ENCODE peak calls at places on chromosomes 12 and 14, in five cellular contexts. S, B, R, F and C are unnamed samples.
A peak's percentile ranks its signal among the peaks of the same experiment; 100 is the strongest.

GRCh38 chr12:20490213-20490612 is 121.9 kb downstream of the PDE3A start:
- DNase-seq in B (peak; percentile 60), F (no peak), S (no peak), R (no peak), C (no peak)

GRCh38 chr14:102222751-102223150 is 82.2 kb downstream of the MOK start:
- DNase-seq in B (no peak), R (no peak), S (no peak), F (no peak), C (no peak)

GRCh38 chr12:1936406-1937320 is 18.2 kb upstream of the CACNA2D4 start:
- DNase-seq in R (no peak), S (peak; percentile 97), B (peak; percentile 27), F (no peak), C (no peak)

GRCh38 chr14:57046175-57046574 is 222.5 kb downstream of the EXOC5 start:
- DNase-seq in S (no peak), B (no peak), F (no peak), R (no peak), C (no peak)

GRCh38 chr12:52395761-52396434 is 10.2 kb downstream of the KRT82 start:
- DNase-seq in R (peak; percentile 41), B (peak; percentile 43), F (no peak), S (peak; percentile 10), C (no peak)

GRCh38 chr14:67577909-67578749 is 21.9 kb downstream of the PIGH start:
- DNase-seq in F (no peak), S (no peak), R (no peak), B (no peak), C (no peak)

GRCh38 chr12:50537538-50537919 is 32.7 kb downstream of the DIP2B start:
- DNase-seq in R (no peak), B (peak; percentile 85), F (no peak), S (no peak), C (no peak)

GRCh38 chr14:101196051-101196450 is 292.5 kb upstream of the RTL1 start:
- DNase-seq in F (no peak), S (no peak), R (no peak), B (no peak), C (no peak)

GRCh38 chr12:14402697-14403096 is 37.2 kb downstream of the ATF7IP start:
- DNase-seq in B (no peak), R (no peak), F (no peak), S (no peak), C (no peak)

GRCh38 chr12:70007687-70008086 is 182.7 kb downstream of the MYRFL start:
- DNase-seq in B (no peak), S (no peak), F (no peak), R (no peak), C (no peak)

GRCh38 chr12:32052300-32052691 is 54.4 kb upstream of the BICD1 start:
- DNase-seq in R (no peak), F (no peak), B (no peak), S (no peak), C (no peak)

GRCh38 chr12:127667131-127667685 is 599.8 kb upstream of the TMEM132C start:
- DNase-seq in B (no peak), R (no peak), F (no peak), S (no peak), C (no peak)

GRCh38 chr12:123890536-123890902 is 82.1 kb downstream of the CCDC92 start:
- DNase-seq in F (no peak), S (no peak), R (no peak), B (no peak), C (no peak)

GRCh38 chr12:8554451-8555195 is 13.9 kb upstream of the CLEC4E start:
- DNase-seq in B (peak; percentile 39), F (no peak), S (no peak), R (no peak), C (no peak)

GRCh38 chr12:105705765-105706164 is 375.3 kb downstream of the C12orf75 start:
- DNase-seq in S (peak; percentile 3), R (peak; percentile 34), F (peak; percentile 14), B (peak; percentile 59), C (no peak)

GRCh38 chr12:57386187-57386720 is 44.6 kb downstream of the R3HDM2 start:
- DNase-seq in B (no peak), R (no peak), S (no peak), F (no peak), C (no peak)

GRCh38 chr14:105395538-105395854 is 2.8 kb upstream of the TEX22 start:
- DNase-seq in B (no peak), S (no peak), F (no peak), R (no peak), C (no peak)